ENCODE peak calls at places on chromosomes 11 and 22, in five cellular contexts. E is tibial artery, O is AG04450, Y is cardiac muscle cell, H is HCT116. Q is an unnamed sample. For H3K9me3, the result is how much of the 10 kb centered on the place peaks cover.

GRCh38 chr11:77127969-77128691 is at the start of gene MYO7A:
- DNase-seq in Y (peak), O (no peak), E (peak), H (no peak), Q (no peak)

GRCh38 chr11:64649304-64649703 is 58.3 kb downstream of the SLC22A12 start:
- DNase-seq in E (no peak), H (peak), Y (peak), O (no peak), Q (no peak)

GRCh38 chr11:76609736-76610370 is 60.7 kb downstream of the LRRC32 start:
- DNase-seq in Y (peak), H (no peak), O (no peak), E (no peak), Q (no peak)

GRCh38 chr11:65553301-65554001 is 4.7 kb downstream of the LTBP3 start:
- DNase-seq in Y (no peak), H (no peak), O (no peak), E (no peak), Q (no peak)

GRCh38 chr11:100687630-100688395 is 725 bp downstream of the ARHGAP42 start:
- DNase-seq in O (peak), Y (peak), H (peak), E (peak), Q (no peak)

GRCh38 chr11:629237-629583 is 2.2 kb upstream of the SCT start:
- DNase-seq in Y (no peak), E (no peak), O (no peak), H (no peak), Q (no peak)

GRCh38 chr22:28799125-28799833 is 1.1 kb downstream of the XBP1 start:
- DNase-seq in H (peak), Y (peak), O (peak), E (peak), Q (peak)

GRCh38 chr11:25766332-25767015 is 565.5 kb upstream of the ANO3 start:
- DNase-seq in H (no peak), O (no peak), Y (no peak), E (no peak), Q (no peak)

GRCh38 chr22:36012332-36012731 is 16.3 kb downstream of the RBFOX2 start:
- DNase-seq in E (no peak), O (no peak), Y (no peak), H (no peak), Q (no peak)

GRCh38 chr22:49668402-49668801 is 159.3 kb downstream of the BRD1 start:
- DNase-seq in H (no peak), O (no peak), E (no peak), Y (no peak), Q (no peak)

GRCh38 chr11:131875611-131876010 is 505.2 kb downstream of the NTM start:
- DNase-seq in E (no peak), H (no peak), O (no peak), Y (peak), Q (no peak)

GRCh38 chr11:116986521-116987105 is 111.6 kb downstream of the SIK3 start:
- DNase-seq in E (no peak), O (no peak), Y (peak), H (no peak), Q (no peak)

GRCh38 chr11:58958500-58958899 is 19.2 kb downstream of the GLYATL1 start:
- DNase-seq in H (peak), Y (peak), O (no peak), E (peak), Q (no peak)

GRCh38 chr11:1625541-1625940 is 3.6 kb upstream of the KRTAP5-4 start:
- DNase-seq in O (no peak), Y (no peak), H (no peak), E (no peak), Q (no peak)

GRCh38 chr11:69915501-69916250 is 96.5 kb upstream of the FGF3 start:
- DNase-seq in H (peak), Y (peak), O (no peak), E (peak), Q (peak)

GRCh38 chr11:59960502-59961381 is 3.1 kb upstream of the OOSP4A start:
- DNase-seq in E (no peak), Y (no peak), H (no peak), O (no peak), Q (no peak)

GRCh38 chr22:39292002-39292401 is 27.4 kb downstream of the RPL3 start:
- DNase-seq in H (no peak), O (no peak), E (no peak), Y (no peak), Q (no peak)

GRCh38 chr22:25563757-25564319 is 637 bp upstream of the GRK3 start:
- DNase-seq in H (no peak), E (peak), O (no peak), Y (no peak), Q (no peak)

GRCh38 chr11:64141081-64141783 is 24.7 kb downstream of the MACROD1 start:
- DNase-seq in H (no peak), Y (no peak), O (no peak), E (no peak), Q (no peak)

GRCh38 chr22:42227435-42227834 is 43.0 kb downstream of the TCF20 start:
- DNase-seq in H (no peak), Y (no peak), E (no peak), O (no peak), Q (no peak)

GRCh38 chr11:66956689-66957290 is 1.4 kb downstream of the PC start:
- DNase-seq in H (no peak), E (no peak), O (no peak), Y (peak), Q (no peak)

GRCh38 chr11:113664069-113664980 is 41.8 kb downstream of the TMPRSS5 start:
- DNase-seq in O (no peak), H (peak), E (no peak), Y (no peak), Q (no peak)

GRCh38 chr11:2990617-2991476 is 1.3 kb downstream of the NAP1L4 start:
- DNase-seq in O (no peak), E (no peak), H (no peak), Y (no peak), Q (no peak)

GRCh38 chr11:124538019-124538418 is 5.4 kb downstream of the OR8B12 start:
- DNase-seq in H (no peak), Y (peak), O (peak), E (peak), Q (no peak)

GRCh38 chr11:44507896-44508440 is 57.5 kb upstream of the CD82 start:
- DNase-seq in H (no peak), E (no peak), Y (no peak), O (no peak), Q (no peak)

GRCh38 chr11:63489879-63490278 is 1.1 kb downstream of the PLAAT5 start:
- DNase-seq in O (no peak), E (no peak), Y (peak), H (no peak), Q (no peak)

GRCh38 chr11:112292785-112293407 is 32.2 kb upstream of the PLET1 start:
- DNase-seq in H (no peak), Y (peak), E (peak), O (peak), Q (peak)

GRCh38 chr11:70000228-70000627 is 77.9 kb upstream of the ANO1 start:
- DNase-seq in Y (no peak), E (no peak), O (no peak), H (no peak), Q (no peak)

GRCh38 chr11:100680070-100680469 is 7.0 kb upstream of the ARHGAP42 start:
- DNase-seq in Y (no peak), E (no peak), H (no peak), O (no peak), Q (no peak)

GRCh38 chr22:16808744-16809143 is 16.5 kb downstream of the XKR3 start:
- DNase-seq in Y (no peak), H (no peak), E (no peak), O (no peak), Q (no peak)

GRCh38 chr11:117836077-117836960 is 11.8 kb upstream of the FXYD2 start:
- DNase-seq in O (no peak), E (peak), H (no peak), Y (no peak), Q (no peak)

GRCh38 chr11:1760351-1761109 is 3.2 kb downstream of the CTSD start:
- DNase-seq in Y (peak), O (no peak), H (no peak), E (peak), Q (peak)

GRCh38 chr22:28952857-28953256 is 69.5 kb downstream of the ZNRF3 start:
- DNase-seq in H (no peak), O (peak), E (no peak), Y (no peak), Q (no peak)

GRCh38 chr11:22659783-22660182 is 6.6 kb upstream of the GAS2 start:
- DNase-seq in H (no peak), Y (no peak), E (no peak), O (no peak), Q (no peak)

GRCh38 chr11:113817162-113817561 is 37.6 kb downstream of the CLDN25 start:
- DNase-seq in H (no peak), E (no peak), O (no peak), Y (no peak), Q (no peak)

GRCh38 chr22:49997221-49997599 is 15.4 kb downstream of the IL17REL start:
- DNase-seq in O (no peak), E (peak), Y (no peak), H (no peak), Q (no peak)

DNA sequence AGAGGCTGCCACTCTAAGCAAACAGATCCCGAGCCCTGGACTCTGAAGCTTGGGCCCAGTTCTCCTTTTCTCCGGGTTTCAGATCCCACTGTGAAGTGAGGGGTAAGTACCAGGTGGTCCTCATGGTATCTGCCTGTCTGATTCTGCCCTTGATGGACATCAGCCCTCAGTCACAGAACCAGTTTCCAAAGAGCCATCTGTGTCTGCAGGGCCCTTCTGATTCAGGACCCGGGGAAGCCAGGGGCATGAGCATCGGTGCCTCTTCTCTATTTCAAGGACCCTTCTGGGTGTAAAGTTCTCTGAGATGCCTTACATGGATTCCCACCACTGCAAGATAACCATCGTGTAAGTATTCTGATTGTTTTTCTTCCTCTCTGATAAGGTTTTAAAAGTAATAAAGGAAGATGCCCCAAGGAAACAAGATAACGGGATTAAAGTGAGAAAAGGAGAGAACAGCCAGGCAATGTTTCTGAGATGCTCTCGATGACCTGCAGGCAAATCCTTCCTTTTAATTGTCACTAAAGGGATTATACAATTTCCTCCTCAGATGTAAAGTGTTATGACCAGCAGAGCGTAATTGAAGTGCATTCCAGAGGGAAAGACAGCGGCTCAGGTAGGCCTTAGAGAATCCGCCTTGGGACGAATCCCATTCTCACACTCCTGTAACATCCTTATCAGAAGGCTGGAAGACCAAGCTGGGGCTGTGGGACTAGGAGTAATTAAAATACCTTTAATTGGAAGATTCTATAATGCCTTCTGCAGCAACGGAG is 924.3 kb downstream of the TBC1D22A start:
- DNase-seq in O (no peak), Y (no peak), H (no peak), E (no peak), Q (no peak)
- H3K9me3 ChIP-seq in O (half or more), Y (under half), H (under half), E (under half), Q (under half)

GRCh38 chr11:115527534-115528125 is 23.4 kb upstream of the CADM1 start:
- DNase-seq in H (no peak), Y (no peak), E (no peak), O (no peak), Q (no peak)
- TF ChIP-seq CTCF in H (no peak), Y (no peak), E (no peak), O (no peak), Q (no peak)

DNA sequence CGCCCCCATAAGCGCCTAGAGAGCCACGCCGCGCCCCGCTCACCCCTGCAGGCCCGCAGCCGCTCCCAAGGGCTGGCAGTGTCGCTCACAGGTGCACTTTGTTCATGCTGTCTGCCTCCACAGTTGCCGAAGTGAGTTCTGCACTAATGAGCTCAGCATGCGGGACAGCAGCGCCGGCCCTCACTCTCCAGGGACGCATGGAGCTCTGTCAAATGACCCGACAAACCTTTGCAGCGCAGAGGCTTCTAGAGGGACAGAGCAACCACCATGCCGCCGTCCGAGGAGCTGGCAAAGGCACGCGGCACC is 170.7 kb downstream of the OPCML start:
- DNase-seq in H (no peak), E (no peak), O (no peak), Y (no peak), Q (no peak)
- H3K27ac ChIP-seq in H (no peak), E (no peak), O (no peak), Y (no peak), Q (no peak)

GRCh38 chr22:47386812-47387510 is 624.5 kb downstream of the TBC1D22A start:
- DNase-seq in O (no peak), H (no peak), Y (no peak), E (no peak), Q (no peak)
- H3K9me3 ChIP-seq in O (under half), H (under half), Y (under half), E (under half), Q (under half)

GRCh38 chr11:103110406-103110805 is 1.2 kb downstream of the DYNC2H1 start:
- DNase-seq in E (no peak), Y (peak), H (no peak), O (no peak), Q (no peak)
- TF ChIP-seq CTCF in E (no peak), Y (peak), H (no peak), O (peak), Q (no peak)

GRCh38 chr11:75567971-75568370 is 5.9 kb downstream of the SERPINH1 start:
- DNase-seq in O (no peak), E (no peak), Y (no peak), H (no peak), Q (no peak)
- H3K27ac ChIP-seq in O (peak), E (peak), Y (peak), H (no peak), Q (peak)

GRCh38 chr22:37561209-37562048 is 1.1 kb downstream of the CDC42EP1 start:
- DNase-seq in O (peak), H (peak), Y (peak), E (peak), Q (peak)
- H3K9me3 ChIP-seq in O (under half), H (under half), Y (under half), E (under half), Q (under half)